ENCODE peak calls at places on chromosomes 6 and 20, in eight cellular contexts. One of them, this sample, is unnamed.
A peak's percentile ranks its signal among the peaks of the same experiment; 100 is the strongest.

GRCh38 chr20:22455259-22455658 is 129.1 kb downstream of the FOXA2 start:
- DNase-seq in germinal center: no peak
- DNase-seq in RPMI7951: no peak
- DNase-seq in amniotic stem cell: no peak
- DNase-seq in GM12891: no peak
- DNase-seq in pons: no peak
- DNase-seq in iris pigment epithelial cell: no peak
- DNase-seq in AG10803: no peak
- DNase-seq in this sample: no peak

GRCh38 chr6:125733516-125734300 is 15.7 kb upstream of the HEY2 start:
- DNase-seq in germinal center: no peak
- DNase-seq in RPMI7951: no peak
- DNase-seq in amniotic stem cell: no peak
- DNase-seq in GM12891: no peak
- DNase-seq in pons: peak; percentile 75
- DNase-seq in iris pigment epithelial cell: no peak
- DNase-seq in AG10803: no peak
- DNase-seq in this sample: no peak

GRCh38 chr20:18224968-18225568 is 63.3 kb upstream of the ZNF133 start:
- DNase-seq in germinal center: no peak
- DNase-seq in RPMI7951: peak; percentile 88
- DNase-seq in amniotic stem cell: no peak
- DNase-seq in GM12891: no peak
- DNase-seq in pons: peak; percentile 65
- DNase-seq in iris pigment epithelial cell: peak; percentile 61
- DNase-seq in AG10803: peak; percentile 48
- DNase-seq in this sample: no peak

GRCh38 chr6:39303425-39304153 is 10.6 kb downstream of the KCNK17 start:
- DNase-seq in germinal center: no peak
- DNase-seq in RPMI7951: no peak
- DNase-seq in amniotic stem cell: no peak
- DNase-seq in GM12891: no peak
- DNase-seq in pons: no peak
- DNase-seq in iris pigment epithelial cell: no peak
- DNase-seq in AG10803: no peak
- DNase-seq in this sample: no peak

GRCh38 chr6:10719386-10720228 is 3.3 kb upstream of the TMEM14C start:
- DNase-seq in germinal center: no peak
- DNase-seq in RPMI7951: no peak
- DNase-seq in amniotic stem cell: no peak
- DNase-seq in GM12891: no peak
- DNase-seq in pons: no peak
- DNase-seq in iris pigment epithelial cell: no peak
- DNase-seq in AG10803: peak; percentile 3
- DNase-seq in this sample: no peak

GRCh38 chr6:157218371-157219198 is 104.7 kb downstream of the TMEM242 start:
- DNase-seq in germinal center: no peak
- DNase-seq in RPMI7951: no peak
- DNase-seq in amniotic stem cell: no peak
- DNase-seq in GM12891: no peak
- DNase-seq in pons: no peak
- DNase-seq in iris pigment epithelial cell: no peak
- DNase-seq in AG10803: no peak
- DNase-seq in this sample: no peak

GRCh38 chr6:42704937-42705374 is 17.4 kb downstream of the PRPH2 start:
- DNase-seq in germinal center: no peak
- DNase-seq in RPMI7951: no peak
- DNase-seq in amniotic stem cell: no peak
- DNase-seq in GM12891: no peak
- DNase-seq in pons: no peak
- DNase-seq in iris pigment epithelial cell: no peak
- DNase-seq in AG10803: no peak
- DNase-seq in this sample: no peak

GRCh38 chr6:169019111-169019510 is 234.5 kb downstream of the THBS2 start:
- DNase-seq in germinal center: no peak
- DNase-seq in RPMI7951: no peak
- DNase-seq in amniotic stem cell: no peak
- DNase-seq in GM12891: no peak
- DNase-seq in pons: no peak
- DNase-seq in iris pigment epithelial cell: no peak
- DNase-seq in AG10803: no peak
- DNase-seq in this sample: no peak

GRCh38 chr6:7203939-7204338 is 96.2 kb downstream of the RREB1 start:
- DNase-seq in germinal center: no peak
- DNase-seq in RPMI7951: no peak
- DNase-seq in amniotic stem cell: no peak
- DNase-seq in GM12891: no peak
- DNase-seq in pons: no peak
- DNase-seq in iris pigment epithelial cell: no peak
- DNase-seq in AG10803: no peak
- DNase-seq in this sample: no peak

GRCh38 chr6:145948878-145949613 is 15.1 kb downstream of the SHPRH start:
- DNase-seq in germinal center: no peak
- DNase-seq in RPMI7951: no peak
- DNase-seq in amniotic stem cell: no peak
- DNase-seq in GM12891: no peak
- DNase-seq in pons: no peak
- DNase-seq in iris pigment epithelial cell: no peak
- DNase-seq in AG10803: no peak
- DNase-seq in this sample: no peak

GRCh38 chr20:33654680-33655161 is 7.4 kb upstream of the C20orf144 start:
- DNase-seq in germinal center: no peak
- DNase-seq in RPMI7951: no peak
- DNase-seq in amniotic stem cell: no peak
- DNase-seq in GM12891: no peak
- DNase-seq in pons: no peak
- DNase-seq in iris pigment epithelial cell: no peak
- DNase-seq in AG10803: no peak
- DNase-seq in this sample: no peak

GRCh38 chr6:16481680-16482079 is 243.3 kb downstream of the GMPR start:
- DNase-seq in germinal center: no peak
- DNase-seq in RPMI7951: no peak
- DNase-seq in amniotic stem cell: no peak
- DNase-seq in GM12891: no peak
- DNase-seq in pons: no peak
- DNase-seq in iris pigment epithelial cell: no peak
- DNase-seq in AG10803: no peak
- DNase-seq in this sample: no peak

GRCh38 chr6:107179004-107179403 is 63.7 kb upstream of the BEND3 start:
- DNase-seq in germinal center: no peak
- DNase-seq in RPMI7951: peak; percentile 24
- DNase-seq in amniotic stem cell: no peak
- DNase-seq in GM12891: no peak
- DNase-seq in pons: no peak
- DNase-seq in iris pigment epithelial cell: peak; percentile 34
- DNase-seq in AG10803: no peak
- DNase-seq in this sample: no peak

GRCh38 chr6:28634758-28635546 is 109.3 kb downstream of the GPX5 start:
- DNase-seq in germinal center: peak; percentile 3
- DNase-seq in RPMI7951: no peak
- DNase-seq in amniotic stem cell: no peak
- DNase-seq in GM12891: no peak
- DNase-seq in pons: no peak
- DNase-seq in iris pigment epithelial cell: peak; percentile 55
- DNase-seq in AG10803: no peak
- DNase-seq in this sample: no peak